ENCODE peak calls at places on chromosomes 12 and 14, in seven cellular contexts. R, L, B, C, Q, P and F are unnamed samples.

GRCh38 chr12:108248011-108248410 is 91.1 kb downstream of the CMKLR1 start:
- DNase-seq in L (no peak), C (no peak), P (no peak), Q (no peak), R (no peak), B (no peak), F (no peak)

GRCh38 chr12:52657305-52657902 is 5.4 kb upstream of the KRT2 start:
- DNase-seq in R (no peak), Q (no peak), B (no peak), L (no peak), C (no peak), P (no peak), F (no peak)

GRCh38 chr14:78403278-78403815 is 233.2 kb downstream of the NRXN3 start:
- DNase-seq in L (no peak), R (peak), P (no peak), B (peak), Q (no peak), C (peak), F (no peak)

GRCh38 chr12:51262758-51263177 is 7.4 kb downstream of the SMAGP start:
- DNase-seq in L (no peak), R (peak), Q (peak), P (peak), B (peak), C (no peak), F (peak)

GRCh38 chr14:74952697-74953484 is 2.5 kb downstream of the PGF start:
- DNase-seq in R (no peak), P (no peak), Q (no peak), B (no peak), C (no peak), L (no peak), F (no peak)

GRCh38 chr12:43578782-43579181 is 26.8 kb upstream of the ADAMTS20 start:
- DNase-seq in R (peak), Q (peak), L (no peak), B (peak), P (no peak), C (no peak), F (no peak)

GRCh38 chr12:102965281-102966155 is 8.0 kb downstream of the ASCL1 start:
- DNase-seq in L (no peak), C (no peak), Q (no peak), B (no peak), P (no peak), R (no peak), F (no peak)

GRCh38 chr12:109934026-109934425 is 34.0 kb downstream of the TCHP start:
- DNase-seq in R (no peak), Q (peak), B (no peak), P (peak), L (no peak), C (no peak), F (no peak)

GRCh38 chr12:84069079-84069661 is 843.4 kb downstream of the SLC6A15 start:
- DNase-seq in R (no peak), L (no peak), B (peak), C (no peak), P (no peak), Q (peak), F (no peak)

GRCh38 chr14:101025656-101026055 is 122.1 kb upstream of the RTL1 start:
- DNase-seq in Q (no peak), B (no peak), L (no peak), P (no peak), R (no peak), C (no peak), F (peak)

GRCh38 chr14:71488703-71489141 is 443.5 kb upstream of the RGS6 start:
- DNase-seq in Q (peak), B (no peak), C (no peak), R (peak), L (no peak), P (no peak), F (no peak)

GRCh38 chr14:99759546-99759925 is 33.7 kb upstream of the EML1 start:
- DNase-seq in R (no peak), P (no peak), Q (no peak), B (no peak), L (no peak), C (no peak), F (no peak)

GRCh38 chr14:99511421-99512109 is 30.4 kb downstream of the CCNK start:
- DNase-seq in L (peak), Q (peak), B (peak), C (no peak), P (no peak), R (peak), F (peak)

GRCh38 chr14:74085047-74085637 is 386 bp downstream of the LIN52 start:
- DNase-seq in Q (peak), L (no peak), C (peak), R (peak), B (peak), P (peak), F (no peak)

GRCh38 chr14:68596701-68597100 is 196.2 kb downstream of the ZFP36L1 start:
- DNase-seq in L (no peak), P (no peak), B (no peak), R (no peak), Q (no peak), C (no peak), F (no peak)

GRCh38 chr14:20820063-20820904 is 17.6 kb upstream of the RNASE1 start:
- DNase-seq in R (no peak), C (no peak), B (no peak), L (no peak), Q (no peak), P (no peak), F (no peak)

GRCh38 chr14:95832012-95832411 is 44.6 kb upstream of the TUNAR start:
- DNase-seq in B (no peak), C (no peak), Q (no peak), L (no peak), P (no peak), R (no peak), F (no peak)

GRCh38 chr12:27119797-27120196 is 37.4 kb upstream of the C12orf71 start:
- DNase-seq in L (no peak), B (no peak), P (no peak), C (no peak), Q (no peak), R (no peak), F (no peak)

GRCh38 chr14:56549721-56550120 is 29.9 kb upstream of the TMEM260 start:
- DNase-seq in B (peak), R (no peak), P (no peak), Q (no peak), C (no peak), L (no peak), F (no peak)

GRCh38 chr14:104724407-104724980 is 465 bp downstream of the ADSS1 start:
- DNase-seq in R (no peak), Q (no peak), L (peak), C (no peak), B (peak), P (peak), F (no peak)

GRCh38 chr12:18719922-18720321 is 17.9 kb downstream of the PLCZ1 start:
- DNase-seq in Q (peak), B (no peak), L (no peak), C (no peak), R (no peak), P (no peak), F (no peak)

GRCh38 chr12:121017966-121018491 is 1.7 kb upstream of the C12orf43 start:
- DNase-seq in R (no peak), P (no peak), L (no peak), C (no peak), Q (no peak), B (no peak), F (no peak)

GRCh38 chr12:132201391-132202120 is 57.3 kb downstream of the NOC4L start:
- DNase-seq in P (no peak), B (no peak), R (no peak), C (no peak), L (no peak), Q (no peak), F (no peak)

GRCh38 chr12:22046090-22046967 is at the start of gene CMAS:
- DNase-seq in P (peak), L (peak), C (peak), Q (peak), B (peak), R (peak), F (peak)

GRCh38 chr12:108930155-108930554 is 50.3 kb downstream of the DAO start:
- DNase-seq in Q (no peak), R (no peak), B (no peak), L (no peak), P (no peak), C (no peak), F (no peak)

GRCh38 chr12:122182887-122183587 is at the start of gene LRRC43:
- DNase-seq in Q (no peak), P (no peak), B (no peak), R (no peak), L (no peak), C (peak), F (peak)

GRCh38 chr12:107356266-107356936 is 263.1 kb upstream of the CRY1 start:
- DNase-seq in R (peak), L (no peak), P (no peak), Q (peak), C (no peak), B (peak), F (no peak)

GRCh38 chr14:73059326-73059725 is 992 bp downstream of the RBM25 start:
- DNase-seq in L (no peak), B (peak), Q (peak), C (no peak), R (no peak), P (peak), F (no peak)

GRCh38 chr12:32548691-32549412 is 130.2 kb upstream of the DNM1L start:
- DNase-seq in C (no peak), B (peak), P (no peak), R (peak), L (no peak), Q (peak), F (no peak)

GRCh38 chr14:75909630-75910029 is 72.2 kb downstream of the TGFB3 start:
- DNase-seq in Q (no peak), C (no peak), R (no peak), B (no peak), P (no peak), L (no peak), F (no peak)

GRCh38 chr14:59236195-59236594 is 47.7 kb downstream of the DAAM1 start:
- DNase-seq in P (no peak), B (peak), L (no peak), R (no peak), Q (no peak), C (no peak), F (no peak)

GRCh38 chr14:59240356-59240755 is 51.9 kb downstream of the DAAM1 start:
- DNase-seq in R (no peak), Q (no peak), B (no peak), C (peak), L (no peak), P (no peak), F (no peak)

GRCh38 chr14:59243174-59243573 is 54.7 kb downstream of the DAAM1 start:
- DNase-seq in P (no peak), Q (no peak), C (no peak), L (no peak), B (no peak), R (no peak), F (no peak)

GRCh38 chr14:59239030-59239429 is 50.6 kb downstream of the DAAM1 start:
- DNase-seq in L (no peak), Q (no peak), C (no peak), P (no peak), B (no peak), R (no peak), F (no peak)

DNA sequence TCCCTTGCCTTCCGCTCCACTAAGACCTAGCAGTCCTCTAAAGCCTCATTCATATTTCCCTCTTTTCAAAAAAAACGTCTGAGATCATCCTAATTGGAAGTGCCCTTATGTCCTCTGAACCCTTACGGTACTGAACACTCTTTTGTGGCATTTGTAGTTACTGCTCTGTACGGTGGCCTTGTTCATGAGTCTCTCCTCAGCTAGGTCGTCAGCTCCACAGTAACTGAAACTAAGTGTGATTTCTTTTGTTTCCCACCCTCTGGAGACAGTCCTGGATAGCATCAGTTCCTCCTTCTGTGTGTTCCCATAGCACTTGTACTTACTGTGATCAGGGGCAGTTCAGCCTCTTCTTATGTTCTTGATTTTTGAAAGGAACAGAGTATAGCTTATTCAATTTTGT is 49.8 kb downstream of the DAAM1 start:
- DNase-seq in B (no peak), P (no peak), L (no peak), C (no peak), Q (no peak), R (no peak), F (no peak)
- H3K4me3 ChIP-seq in B (no peak), P (no peak), L (no peak), C (no peak), Q (no peak), R (no peak), F (no peak)

GRCh38 chr14:33039321-33039720 is 100.6 kb downstream of the NPAS3 start:
- DNase-seq in C (no peak), L (no peak), P (no peak), R (no peak), B (no peak), Q (no peak), F (no peak)
- TF ChIP-seq CTCF in C (no peak), L (no peak), P (no peak), R (no peak), B (no peak), Q (no peak), F (no peak)

GRCh38 chr12:116381240-116381743 is 103.8 kb upstream of the MED13L start:
- DNase-seq in P (no peak), Q (no peak), R (no peak), L (no peak), C (no peak), B (no peak), F (no peak)

GRCh38 chr12:116380066-116380465 is 102.6 kb upstream of the MED13L start:
- DNase-seq in Q (no peak), R (no peak), L (no peak), B (no peak), C (no peak), P (no peak), F (no peak)

GRCh38 chr12:116382456-116382902 is 105.0 kb upstream of the MED13L start:
- DNase-seq in P (no peak), B (peak), L (no peak), C (no peak), Q (peak), R (peak), F (no peak)

GRCh38 chr12:116384175-116384574 is 106.7 kb upstream of the MED13L start:
- DNase-seq in R (no peak), P (no peak), L (no peak), B (no peak), C (no peak), Q (no peak), F (no peak)

DNA sequence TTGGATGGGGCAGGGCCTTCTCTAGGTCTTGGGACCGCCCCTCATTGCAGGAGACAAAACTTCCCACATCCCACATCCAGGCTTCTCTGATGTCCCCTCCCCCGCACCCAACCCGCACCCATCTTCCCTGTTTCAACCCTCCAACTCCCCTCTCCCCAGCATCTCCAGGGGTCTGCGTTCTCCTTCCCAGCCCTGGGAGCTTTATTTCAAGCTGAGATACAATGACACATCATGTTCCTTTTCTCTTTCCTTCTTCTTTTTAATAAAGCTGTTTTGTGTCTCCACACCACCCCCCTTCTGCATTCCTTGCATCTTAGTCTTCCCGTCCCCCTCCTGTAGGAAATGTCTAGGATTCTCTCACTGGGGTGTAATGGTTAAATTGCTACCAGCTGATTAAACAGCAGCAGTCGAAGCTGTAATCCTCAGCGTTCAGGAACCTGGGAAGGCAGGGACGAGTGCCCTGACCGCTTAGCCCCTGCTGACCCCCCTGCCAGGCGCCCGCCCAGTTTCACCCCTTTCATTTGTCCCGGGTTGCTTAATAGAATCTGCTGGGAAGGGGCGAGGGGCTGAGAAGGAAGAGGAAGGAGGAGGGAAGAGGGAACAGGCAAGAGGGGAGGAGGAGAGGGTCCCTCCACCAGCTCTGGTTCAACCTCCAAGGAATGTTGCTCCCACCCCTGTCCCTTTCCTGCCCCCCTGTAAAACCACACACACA is 104.4 kb upstream of the MED13L start:
- DNase-seq in L (no peak), B (peak), C (no peak), R (peak), Q (peak), P (peak), F (no peak)
- H3K4me3 ChIP-seq in L (peak), B (peak), C (no peak), R (peak), Q (no peak), P (peak), F (no peak)

DNA sequence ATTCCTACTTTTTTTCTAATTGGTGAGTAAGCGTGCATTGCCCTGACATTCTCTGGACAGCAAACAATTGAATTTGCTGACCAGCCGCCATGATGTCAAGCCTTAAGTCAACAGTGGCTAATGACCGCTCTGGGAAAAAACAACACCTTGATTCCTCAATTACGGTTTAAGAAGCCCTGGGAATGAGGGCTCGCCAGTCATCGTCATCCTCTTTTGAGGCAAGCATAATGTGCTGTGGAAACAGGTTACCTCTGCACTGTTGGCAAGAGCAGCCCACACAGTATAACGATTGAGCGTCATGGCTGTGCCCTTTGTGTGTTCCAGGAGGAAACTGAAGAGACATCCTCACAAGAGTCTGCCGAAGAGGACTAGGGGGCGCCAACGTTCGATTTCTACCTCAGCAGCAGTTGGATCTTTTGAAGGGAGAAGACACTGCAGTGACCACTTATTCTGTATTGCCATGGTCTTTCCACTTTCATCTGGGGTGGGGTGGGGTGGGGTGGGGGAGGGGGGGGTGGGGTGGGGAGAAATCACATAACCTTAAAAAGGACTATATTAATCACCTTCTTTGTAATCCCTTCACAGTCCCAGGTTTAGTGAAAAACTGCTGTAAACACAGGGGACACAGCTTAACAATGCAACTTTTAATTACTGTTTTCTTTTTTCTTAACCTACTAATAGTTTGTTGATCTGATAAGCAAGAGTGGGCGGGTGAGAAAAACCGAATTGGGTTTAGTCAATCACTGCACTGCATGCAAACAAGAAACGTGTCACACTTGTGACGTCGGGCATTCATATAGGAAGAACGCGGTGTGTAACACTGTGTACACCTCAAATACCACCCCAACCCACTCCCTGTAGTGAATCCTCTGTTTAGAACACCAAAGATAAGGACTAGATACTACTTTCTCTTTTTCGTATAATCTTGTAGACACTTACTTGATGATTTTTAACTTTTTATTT is 138.9 kb downstream of the HMGA2 start:
- DNase-seq in L (no peak), C (no peak), P (no peak), Q (no peak), B (no peak), R (no peak), F (peak)
- TF ChIP-seq CTCF in L (peak), C (peak), P (peak), Q (peak), B (peak), R (peak), F (peak)

GRCh38 chr12:92141585-92142244 is 3.9 kb downstream of the BTG1 start:
- DNase-seq in B (no peak), L (no peak), R (no peak), C (no peak), P (no peak), Q (no peak), F (no peak)
- H3K4me3 ChIP-seq in B (peak), L (peak), R (peak), C (peak), P (peak), Q (peak), F (peak)

DNA sequence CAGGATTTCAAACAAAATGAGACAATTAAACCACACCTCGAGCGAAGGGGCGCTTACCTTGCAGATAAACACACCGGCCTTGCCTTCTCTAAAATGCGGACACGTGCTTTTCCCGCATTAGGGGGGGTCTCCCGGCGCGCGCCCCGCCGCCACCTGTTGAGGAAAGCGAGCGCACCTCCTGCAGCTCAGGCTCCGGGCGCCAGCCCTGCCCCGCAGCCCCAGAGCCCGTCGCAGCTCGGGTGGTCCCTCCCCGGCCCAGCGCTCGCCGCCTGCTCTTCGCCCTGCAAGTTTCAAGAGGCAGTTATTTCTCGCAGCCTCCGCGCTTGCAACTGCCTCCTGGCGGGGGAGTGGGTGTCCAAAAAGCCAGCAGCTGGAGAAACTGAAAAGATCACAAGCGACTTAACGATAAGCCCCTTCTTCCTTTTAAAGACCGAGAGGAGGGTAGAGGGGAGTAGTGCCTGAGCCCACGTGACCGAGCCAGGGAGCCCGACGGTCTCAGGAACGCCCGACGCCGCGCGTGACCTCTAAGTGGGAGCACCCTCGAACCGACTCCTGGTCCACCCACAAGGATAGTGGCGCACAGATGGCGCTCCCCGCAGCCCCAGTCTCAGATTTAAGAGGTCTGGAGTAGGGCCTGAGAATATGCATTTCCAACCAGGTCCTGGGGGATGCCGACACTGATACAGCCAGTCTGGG is at the start of gene ESR2:
- DNase-seq in P (peak), B (peak), R (peak), L (peak), C (peak), Q (peak), F (peak)
- TF ChIP-seq CTCF in P (no peak), B (peak), R (peak), L (no peak), C (peak), Q (peak), F (peak)

GRCh38 chr12:57783466-57783801 is 847 bp downstream of the TSFM start:
- DNase-seq in B (no peak), R (no peak), P (no peak), L (no peak), Q (no peak), C (no peak), F (no peak)
- H3K4me3 ChIP-seq in B (peak), R (peak), P (peak), L (peak), Q (peak), C (peak), F (peak)

GRCh38 chr12:94203796-94204195 is 55.4 kb downstream of the PLXNC1 start:
- DNase-seq in Q (no peak), L (no peak), P (no peak), C (no peak), R (no peak), B (no peak), F (no peak)
- TF ChIP-seq CTCF in Q (no peak), L (no peak), P (no peak), C (no peak), R (no peak), B (no peak), F (no peak)

GRCh38 chr12:53986686-53987180 is 1.8 kb downstream of the HOXC10 start:
- DNase-seq in L (no peak), B (no peak), P (no peak), C (no peak), R (no peak), Q (no peak), F (no peak)
- H3K4me3 ChIP-seq in L (no peak), B (peak), P (no peak), C (no peak), R (no peak), Q (no peak), F (peak)